ENCODE peak calls at places on chromosomes 4 and X, in four cellular contexts. F is SK-N-SH, G is K562, Y is HepG2. C is an unnamed sample.

GRCh38 chr4:3249681-3250437 is 900 bp downstream of the MSANTD1 start:
- DNase-seq in F (no peak), Y (no peak), G (no peak), C (no peak)

GRCh38 chr4:182929296-182929695 is 12.1 kb upstream of the DCTD start:
- DNase-seq in G (no peak), Y (peak), F (no peak), C (no peak)

GRCh38 chr4:62014982-62015739 is 815.0 kb downstream of the ADGRL3 start:
- DNase-seq in F (peak), G (no peak), Y (no peak), C (no peak)

GRCh38 chr4:154807042-154807630 is 26.1 kb downstream of the RBM46 start:
- DNase-seq in F (peak), G (peak), Y (peak), C (no peak)

GRCh38 chr4:120829113-120829831 is 93.3 kb downstream of the PRDM5 start:
- DNase-seq in G (no peak), F (peak), Y (no peak), C (no peak)

GRCh38 chr4:20418865-20419451 is 167.3 kb downstream of the SLIT2 start:
- DNase-seq in F (peak), Y (peak), G (no peak), C (no peak)

GRCh38 chrX:136336623-136337022 is 35.9 kb downstream of the ADGRG4 start:
- DNase-seq in F (no peak), Y (no peak), G (peak), C (peak)

GRCh38 chrX:8939344-8939743 is 94.6 kb downstream of the FAM9B start:
- DNase-seq in F (no peak), Y (no peak), G (no peak), C (no peak)

GRCh38 chr4:244471-244870 is 60.8 kb downstream of the ZNF732 start:
- DNase-seq in F (no peak), Y (peak), G (peak), C (peak)

GRCh38 chrX:4944767-4945166 is 1231.3 kb upstream of the PRKX start:
- DNase-seq in Y (no peak), G (no peak), F (no peak), C (no peak)

GRCh38 chr4:3239998-3240920 is 8.7 kb upstream of the MSANTD1 start:
- DNase-seq in Y (no peak), F (no peak), G (no peak), C (no peak)

GRCh38 chr4:150343796-150344195 is 238.2 kb upstream of the MAB21L2 start:
- DNase-seq in G (no peak), F (no peak), Y (no peak), C (no peak)

GRCh38 chr4:1264942-1265341 is 16.0 kb upstream of the CTBP1 start:
- DNase-seq in Y (no peak), G (no peak), F (no peak), C (no peak)

GRCh38 chrX:150577174-150577573 is 8.8 kb downstream of the MTM1 start:
- DNase-seq in G (no peak), F (no peak), Y (peak), C (no peak)

GRCh38 chr4:123327346-123327745 is 69.2 kb upstream of the SPRY1 start:
- DNase-seq in G (no peak), F (no peak), Y (no peak), C (no peak)

GRCh38 chrX:2761246-2761645 is 9.4 kb downstream of the XG start:
- DNase-seq in F (no peak), G (no peak), Y (no peak), C (no peak)

GRCh38 chr4:2781911-2782310 is 11.0 kb upstream of the SH3BP2 start:
- DNase-seq in G (no peak), Y (no peak), F (no peak), C (no peak)

GRCh38 chr4:140095694-140096482 is 58.1 kb downstream of the MAML3 start:
- DNase-seq in Y (no peak), G (no peak), F (peak), C (no peak)

GRCh38 chr4:104489731-104490095 is 5.0 kb downstream of the CXXC4 start:
- DNase-seq in G (no peak), Y (no peak), F (no peak), C (no peak)

GRCh38 chr4:152540941-152541340 is 5.0 kb upstream of the FBXW7 start:
- DNase-seq in Y (no peak), G (no peak), F (no peak), C (no peak)

GRCh38 chrX:1009771-1010170 is 202.7 kb downstream of the CRLF2 start:
- DNase-seq in G (no peak), F (no peak), Y (no peak), C (no peak)

GRCh38 chrX:136636121-136636520 is 11.8 kb upstream of the CD40LG start:
- DNase-seq in F (no peak), Y (no peak), G (no peak), C (no peak)

GRCh38 chr4:6696611-6697010 is 2.9 kb downstream of the S100P start:
- DNase-seq in G (no peak), F (peak), Y (no peak), C (no peak)

GRCh38 chr4:143025111-143025704 is 159.5 kb upstream of the USP38 start:
- DNase-seq in G (no peak), Y (peak), F (no peak), C (no peak)

GRCh38 chr4:186159613-186160012 is 31.8 kb upstream of the CYP4V2 start:
- DNase-seq in F (no peak), Y (no peak), G (no peak), C (no peak)

GRCh38 chr4:24488399-24489164 is 95.8 kb downstream of the DHX15 start:
- DNase-seq in G (peak), Y (peak), F (peak), C (peak)

GRCh38 chr4:89222171-89222570 is 85.4 kb downstream of the GPRIN3 start:
- DNase-seq in F (no peak), G (no peak), Y (no peak), C (no peak)

GRCh38 chr4:173168396-173169177 is at the start of gene GALNT7:
- DNase-seq in Y (no peak), F (peak), G (peak), C (peak)

GRCh38 chrX:9522756-9523155 is 57.9 kb downstream of the TBL1X start:
- DNase-seq in G (no peak), F (no peak), Y (no peak), C (no peak)

GRCh38 chrX:132443736-132444135 is 45.1 kb downstream of the MBNL3 start:
- DNase-seq in F (no peak), Y (no peak), G (no peak), C (no peak)

GRCh38 chr4:25299476-25300203 is 12.9 kb upstream of the ZCCHC4 start:
- DNase-seq in F (no peak), Y (peak), G (no peak), C (no peak)

GRCh38 chr4:18559492-18559891 is 537.9 kb upstream of the LCORL start:
- DNase-seq in G (no peak), F (no peak), Y (peak), C (no peak)

GRCh38 chr4:47060561-47060960 is 29.2 kb downstream of the GABRB1 start:
- DNase-seq in F (no peak), Y (no peak), G (no peak), C (no peak)

GRCh38 chrX:50818986-50819385 is 5.0 kb upstream of the SHROOM4 start:
- DNase-seq in Y (no peak), G (no peak), F (no peak), C (no peak)

GRCh38 chr4:78369691-78370090 is 181.9 kb upstream of the ANXA3 start:
- DNase-seq in Y (no peak), G (no peak), F (no peak), C (no peak)

GRCh38 chr4:7354937-7355336 is 79.8 kb downstream of the PSAPL1 start:
- DNase-seq in G (no peak), Y (no peak), F (no peak), C (no peak)

GRCh38 chr4:152784490-152785195 is 4.9 kb downstream of the ARFIP1 start:
- DNase-seq in Y (peak), F (peak), G (peak), C (peak)

GRCh38 chrX:100931218-100931924 is 2.7 kb upstream of the XKRX start:
- DNase-seq in F (no peak), Y (no peak), G (no peak), C (no peak)

GRCh38 chrX:14758029-14758491 is 114.8 kb downstream of the FANCB start:
- DNase-seq in G (no peak), Y (peak), F (no peak), C (no peak)

DNA sequence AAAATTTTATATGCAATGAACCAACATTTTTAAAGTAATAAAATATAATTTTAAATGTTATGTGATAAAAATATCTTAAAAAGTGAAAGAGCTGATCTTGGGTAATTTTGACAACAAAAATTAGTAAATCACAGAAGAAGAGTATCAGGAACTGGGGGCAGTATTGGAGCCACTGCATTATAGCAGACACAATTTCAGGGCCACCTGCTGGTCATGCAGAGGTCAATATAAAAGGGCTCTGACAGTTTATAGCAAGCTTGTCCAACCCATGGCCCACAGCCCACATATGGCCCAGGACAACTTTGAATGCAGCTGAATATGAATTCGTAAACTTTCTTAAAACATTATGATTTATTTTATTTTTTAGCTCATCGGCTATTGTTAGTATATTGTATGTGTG is 13.0 kb upstream of the LEF1 start:
- DNase-seq in F (no peak), Y (peak), G (peak), C (no peak)
- TF ChIP-seq FOXM1 in F (no peak), Y (no peak), G (no peak), C (no peak)

GRCh38 chr4:4986856-4987255 is 32.4 kb downstream of the CYTL1 start:
- DNase-seq in G (no peak), F (no peak), Y (no peak), C (no peak)
- TF ChIP-seq FOXM1 in G (no peak), F (no peak), Y (no peak), C (no peak)

GRCh38 chr4:114398386-114398785 is 200.2 kb upstream of the UGT8 start:
- DNase-seq in G (no peak), Y (no peak), F (no peak), C (no peak)
- TF ChIP-seq FOXM1 in G (no peak), Y (no peak), F (no peak), C (no peak)

DNA sequence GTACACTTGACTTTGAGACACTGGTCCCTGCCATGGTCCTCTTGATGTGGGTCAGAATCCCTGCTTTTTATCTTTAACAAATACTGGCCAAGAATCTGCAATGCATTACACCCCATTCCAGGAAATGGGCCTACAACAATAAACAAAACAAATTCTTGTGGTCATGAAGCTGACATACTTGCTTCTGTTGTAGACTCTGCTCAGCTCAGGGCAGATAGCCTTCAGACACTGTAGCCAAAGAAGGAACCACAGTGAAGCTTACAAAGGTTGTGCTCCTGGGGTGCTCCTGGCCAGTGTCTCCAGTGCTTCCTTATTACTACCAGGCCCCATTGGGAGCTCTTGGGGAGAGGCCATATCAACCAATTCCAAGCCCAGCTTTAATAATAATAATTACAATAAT is 21.8 kb downstream of the KIAA1210 start:
- DNase-seq in G (no peak), Y (no peak), F (no peak), C (no peak)
- TF ChIP-seq FOXM1 in G (no peak), Y (no peak), F (no peak), C (no peak)

GRCh38 chr4:146342600-146343192 is 128.4 kb downstream of the REELD1 start:
- DNase-seq in G (peak), F (peak), Y (no peak), C (no peak)
- TF ChIP-seq FOXM1 in G (no peak), F (no peak), Y (no peak), C (no peak)

GRCh38 chr4:74108457-74109115 is 9.6 kb upstream of the CXCL2 start:
- DNase-seq in Y (no peak), G (no peak), F (no peak), C (no peak)

GRCh38 chr4:74111576-74111975 is 12.6 kb upstream of the CXCL2 start:
- DNase-seq in G (no peak), F (no peak), Y (no peak), C (no peak)

GRCh38 chr4:74109116-74109791 is 10.3 kb upstream of the CXCL2 start:
- DNase-seq in G (no peak), Y (no peak), F (no peak), C (no peak)

GRCh38 chr4:74110670-74111069 is 11.7 kb upstream of the CXCL2 start:
- DNase-seq in F (no peak), G (no peak), Y (no peak), C (no peak)

DNA sequence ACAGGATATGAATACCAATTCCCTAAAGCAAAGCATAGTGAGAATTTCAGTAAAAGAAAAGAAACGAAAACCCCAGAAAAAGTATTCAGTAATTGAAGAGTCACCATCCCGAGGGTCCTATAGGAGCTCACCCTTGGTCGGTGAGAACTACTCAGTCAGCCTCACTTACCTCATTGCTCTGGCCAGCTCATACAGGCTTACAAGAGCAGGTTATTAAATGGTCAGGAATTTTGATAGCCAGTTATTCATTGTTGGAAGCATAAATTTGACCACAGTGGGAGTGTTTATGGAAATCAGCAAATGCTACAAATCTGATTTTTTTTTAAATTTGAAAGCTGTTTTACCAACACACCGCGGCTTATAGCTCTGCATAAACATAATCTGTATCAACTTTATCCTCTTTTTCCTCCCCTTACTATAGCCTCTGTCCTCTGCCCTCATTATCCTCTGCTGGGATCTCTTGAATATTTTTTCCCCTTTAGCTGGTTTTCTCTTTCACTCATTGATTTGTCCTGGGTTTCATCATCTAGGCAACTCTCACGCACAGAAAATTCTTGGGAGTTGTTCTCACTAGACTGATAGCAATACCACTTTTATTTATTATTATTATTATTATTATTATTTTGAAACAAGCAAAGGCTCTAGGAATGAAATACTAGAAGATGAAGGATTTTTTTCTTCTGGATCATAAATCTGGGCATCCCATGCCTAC is 11.1 kb upstream of the CXCL2 start:
- DNase-seq in Y (no peak), F (no peak), G (no peak), C (no peak)
- TF ChIP-seq FOXM1 in Y (no peak), F (peak), G (no peak), C (no peak)

GRCh38 chr4:158605393-158605792 is 66.3 kb downstream of the C4orf46 start:
- DNase-seq in G (no peak), Y (no peak), F (no peak), C (no peak)

GRCh38 chr4:158613046-158613445 is 58.6 kb downstream of the C4orf46 start:
- DNase-seq in G (no peak), Y (no peak), F (no peak), C (no peak)

GRCh38 chr4:158606969-158607368 is 64.7 kb downstream of the C4orf46 start:
- DNase-seq in G (no peak), F (no peak), Y (no peak), C (no peak)

GRCh38 chr4:158610790-158611189 is 60.9 kb downstream of the C4orf46 start:
- DNase-seq in G (no peak), Y (no peak), F (no peak), C (no peak)
- TF ChIP-seq FOXM1 in G (no peak), Y (no peak), F (no peak), C (no peak)